ENCODE peak calls at places on chromosomes 7 and 10, in four cellular contexts. T is K562, H is GM12878, O is HL-60. U is an unnamed sample.

GRCh38 chr7:33339074-33339805 is 209.9 kb downstream of the BBS9 start:
- DNase-seq in T (peak; percentile 11), H (no peak), O (no peak), U (no peak)

GRCh38 chr7:85688712-85689111 is 501.9 kb upstream of the SEMA3D start:
- DNase-seq in T (no peak), H (no peak), O (no peak), U (no peak)

GRCh38 chr10:44759122-44759521 is 152.0 kb upstream of the TMEM72 start:
- DNase-seq in T (no peak), H (no peak), O (no peak), U (no peak)

GRCh38 chr10:63711361-63711760 is 190.2 kb downstream of the REEP3 start:
- DNase-seq in T (no peak), H (no peak), O (no peak), U (no peak)

GRCh38 chr7:5382281-5383041 is 41.2 kb downstream of the TNRC18 start:
- DNase-seq in T (peak; percentile 67), H (no peak), O (no peak), U (no peak)

GRCh38 chr10:70781461-70782051 is 3.6 kb downstream of the TBATA start:
- DNase-seq in T (no peak), H (no peak), O (no peak), U (no peak)

GRCh38 chr10:117342638-117343037 is 32.6 kb downstream of the PDZD8 start:
- DNase-seq in T (no peak), H (no peak), O (no peak), U (no peak)

GRCh38 chr10:127887497-127888415 is 5.0 kb downstream of the CLRN3 start:
- DNase-seq in T (no peak), H (no peak), O (no peak), U (no peak)

GRCh38 chr10:1141701-1142100 is 85.5 kb downstream of the WDR37 start:
- DNase-seq in T (no peak), H (no peak), O (no peak), U (no peak)

GRCh38 chr10:31490858-31491504 is 172.0 kb downstream of the ZEB1 start:
- DNase-seq in T (peak; percentile 31), H (peak; percentile 28), O (peak; percentile 22), U (no peak)

GRCh38 chr10:20446794-20447193 is 450.3 kb downstream of the NEBL start:
- DNase-seq in T (no peak), H (no peak), O (no peak), U (no peak)

GRCh38 chr7:149071641-149072437 is 18.7 kb downstream of the ZNF786 start:
- DNase-seq in T (peak; percentile 24), H (no peak), O (peak; percentile 83), U (no peak)

GRCh38 chr7:7569615-7570014 is 2.9 kb downstream of the MIOS start:
- DNase-seq in T (no peak), H (no peak), O (no peak), U (no peak)

GRCh38 chr7:7577888-7578287 is 11.2 kb downstream of the MIOS start:
- DNase-seq in T (no peak), H (no peak), O (peak; percentile 51), U (no peak)

GRCh38 chr7:7576344-7576743 is 9.7 kb downstream of the MIOS start:
- DNase-seq in T (no peak), H (no peak), O (no peak), U (no peak)

GRCh38 chr7:7570584-7570983 is 3.9 kb downstream of the MIOS start:
- DNase-seq in T (no peak), H (no peak), O (no peak), U (no peak)

DNA sequence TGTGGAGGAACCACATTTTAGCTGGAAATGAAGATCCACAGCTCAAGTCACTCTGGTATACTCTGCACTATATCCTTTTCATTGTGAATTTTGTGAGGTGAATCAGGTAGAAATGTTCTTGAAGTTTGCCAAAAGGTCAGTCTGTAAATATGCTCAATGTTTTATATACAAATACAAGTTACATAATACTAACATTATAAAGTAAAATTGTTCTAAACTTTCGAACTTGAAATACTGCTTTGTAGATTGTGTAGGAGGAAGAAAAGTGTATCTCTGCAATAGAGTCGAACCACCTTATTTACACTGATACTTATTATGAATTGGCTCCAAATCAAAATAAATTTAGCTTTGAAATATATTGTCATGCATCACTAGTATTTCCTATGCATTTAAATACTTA is 7.0 kb downstream of the MIOS start:
- DNase-seq in T (no peak), H (no peak), O (no peak), U (no peak)
- TF ChIP-seq POLR2AphosphoS5 in T (no peak), H (no peak), O (no peak), U (no peak)

GRCh38 chr7:107446988-107447387 is 22.9 kb upstream of the GPR22 start:
- DNase-seq in T (no peak), H (no peak), O (no peak), U (no peak)
- TF ChIP-seq SPI1 in T (no peak), H (no peak), O (no peak), U (no peak)

GRCh38 chr10:102507521-102507920 is 3.7 kb downstream of the SUFU start:
- DNase-seq in T (no peak), H (no peak), O (no peak), U (no peak)
- TF ChIP-seq POLR2AphosphoS5 in T (no peak), H (no peak), O (no peak), U (no peak)

DNA sequence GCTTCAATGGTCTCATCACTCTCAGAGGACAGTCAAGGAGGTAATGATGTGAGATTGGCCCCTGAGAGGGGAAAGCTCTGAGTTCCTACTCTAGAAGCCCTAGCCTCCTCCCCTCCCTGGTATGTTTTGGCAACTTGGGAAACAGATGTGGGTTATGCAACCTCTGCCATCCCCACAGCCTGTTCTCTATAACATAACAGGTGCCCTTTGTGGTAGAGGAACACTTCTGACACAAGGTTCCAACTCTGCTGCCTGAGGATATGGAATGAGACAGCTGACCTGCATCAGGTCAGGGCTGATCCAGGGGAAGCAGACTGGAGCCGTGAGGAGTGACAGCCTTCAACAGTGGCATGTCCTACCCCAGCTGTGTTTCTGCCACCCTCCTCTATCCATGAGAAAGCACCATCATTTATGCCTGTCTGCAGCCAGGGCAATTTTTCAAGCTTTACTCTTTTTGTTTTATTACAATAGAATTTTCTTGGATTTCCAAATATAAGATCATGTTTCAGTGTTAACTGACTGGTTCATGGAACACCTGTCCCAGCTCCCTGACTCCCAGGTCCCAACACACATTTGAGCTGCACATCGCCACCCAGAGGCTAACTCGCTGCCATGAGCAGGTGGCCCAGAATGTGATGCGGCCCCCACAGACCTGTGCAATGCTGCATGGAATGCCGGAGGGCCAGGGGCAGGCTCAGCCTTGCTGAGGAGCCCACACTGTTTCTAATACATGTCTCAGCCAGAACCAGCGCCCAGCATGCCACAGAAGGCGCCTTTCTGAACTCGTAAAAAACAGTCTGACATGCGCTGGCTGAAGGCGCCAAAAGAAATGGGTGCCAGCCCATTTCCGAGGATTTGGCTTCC is 124.7 kb upstream of the CHST15 start:
- DNase-seq in T (no peak), H (no peak), O (no peak), U (no peak)
- TF ChIP-seq SPI1 in T (no peak), H (no peak), O (no peak), U (no peak)

DNA sequence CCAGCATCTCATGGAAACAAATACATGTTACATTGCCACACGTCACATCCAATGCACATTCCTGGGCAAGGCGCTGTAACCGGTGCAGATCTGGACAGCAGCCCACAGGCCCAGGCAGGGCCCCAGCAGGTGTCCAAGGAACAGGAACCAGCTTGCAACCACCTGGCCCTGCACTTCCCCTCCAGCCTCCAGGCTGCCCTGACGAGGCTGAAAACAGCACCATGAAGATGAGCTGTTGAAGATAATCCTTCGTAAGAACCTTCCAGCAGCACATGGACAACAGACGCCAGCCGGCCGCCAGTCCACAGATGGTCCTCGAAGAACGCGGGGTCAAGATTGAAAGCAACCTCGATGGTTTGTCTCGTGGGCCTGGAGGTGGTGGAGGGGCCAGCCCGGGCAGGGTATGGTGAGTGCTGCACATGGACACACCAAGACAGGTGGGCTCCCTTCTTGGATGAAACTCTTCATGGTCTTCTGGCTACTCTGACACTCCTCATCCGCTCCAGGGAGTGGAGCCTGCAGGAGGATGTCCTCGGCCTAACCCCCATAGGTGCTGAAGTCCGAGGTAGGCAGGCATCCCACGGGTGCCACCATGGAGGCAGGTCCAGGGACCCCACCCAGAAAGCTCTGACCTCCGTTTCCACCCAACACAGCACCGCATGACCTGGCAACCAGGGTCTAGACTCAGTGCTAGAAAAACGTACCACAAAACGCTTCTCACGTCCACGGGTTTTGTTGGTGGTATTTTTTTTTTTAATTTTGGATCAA is 22.9 kb downstream of the PDGFA start:
- DNase-seq in T (no peak), H (no peak), O (peak; percentile 12), U (no peak)
- TF ChIP-seq POLR2AphosphoS5 in T (no peak), H (no peak), O (peak; percentile 76), U (no peak)

GRCh38 chr7:76352193-76352592 is 6.6 kb downstream of the YWHAG start:
- DNase-seq in T (no peak), H (no peak), O (no peak), U (no peak)
- TF ChIP-seq SPI1 in T (no peak), H (no peak), O (no peak), U (no peak)

GRCh38 chr7:80881361-80881760 is 37.5 kb downstream of the SEMA3C start:
- DNase-seq in T (no peak), H (no peak), O (no peak), U (no peak)

GRCh38 chr7:80879849-80880248 is 39.0 kb downstream of the SEMA3C start:
- DNase-seq in T (no peak), H (no peak), O (no peak), U (no peak)

GRCh38 chr7:80875537-80876120 is 43.2 kb downstream of the SEMA3C start:
- DNase-seq in T (no peak), H (no peak), O (no peak), U (no peak)

GRCh38 chr7:80873140-80873539 is 45.7 kb downstream of the SEMA3C start:
- DNase-seq in T (no peak), H (no peak), O (peak; percentile 17), U (no peak)

GRCh38 chr7:80876894-80877414 is 41.9 kb downstream of the SEMA3C start:
- DNase-seq in T (no peak), H (no peak), O (no peak), U (no peak)
- TF ChIP-seq POLR2AphosphoS5 in T (no peak), H (no peak), O (no peak), U (no peak)

U was measured in GM12891.